ENCODE peak calls at places on chromosomes 4 and X, in eight cellular contexts. S is left cardiac atrium, D is GM13976, R is HT1080, E is neural crest cell, W is germinal center, H is AG09309, C is H4. J is an unnamed sample.

GRCh38 chrX:77451041-77451440 is 3.9 kb downstream of the FGF16 start:
- DNase-seq in S (no peak), W (no peak), H (no peak), D (no peak), E (no peak), R (peak; percentile 68), C (peak; percentile 34), J (no peak)

GRCh38 chrX:45322820-45323219 is 122.1 kb upstream of the DIPK2B start:
- DNase-seq in R (peak; percentile 39), W (no peak), C (no peak), S (no peak), E (no peak), H (no peak), D (no peak), J (no peak)

GRCh38 chrX:16953606-16954211 is 7.3 kb downstream of the REPS2 start:
- DNase-seq in H (no peak), R (peak; percentile 69), D (no peak), C (peak; percentile 21), S (no peak), E (no peak), W (no peak), J (no peak)

GRCh38 chrX:133414399-133415275 is 652 bp downstream of the GPC4 start:
- DNase-seq in H (no peak), D (peak; percentile 20), R (no peak), W (peak; percentile 6), S (peak; percentile 21), C (peak; percentile 4), E (peak; percentile 34), J (peak; percentile 56)

GRCh38 chrX:131923614-131924250 is 99.4 kb upstream of the STK26 start:
- DNase-seq in S (no peak), R (peak; percentile 2), D (no peak), W (no peak), C (no peak), E (no peak), H (no peak), J (no peak)

GRCh38 chr4:102420563-102421221 is 75.4 kb upstream of the SLC39A8 start:
- DNase-seq in R (peak; percentile 21), D (no peak), W (no peak), H (no peak), S (no peak), E (no peak), C (peak; percentile 21), J (no peak)

GRCh38 chrX:46628406-46629371 is 55.1 kb downstream of the CHST7 start:
- DNase-seq in H (no peak), R (no peak), E (no peak), D (peak; percentile 57), W (no peak), C (peak; percentile 9), S (peak; percentile 56), J (peak; percentile 80)

GRCh38 chr4:8378776-8379175 is 61.7 kb downstream of the ACOX3 start:
- DNase-seq in D (no peak), W (no peak), C (no peak), R (no peak), H (no peak), E (no peak), S (no peak), J (peak; percentile 36)

GRCh38 chr4:166165829-166166420 is 292.9 kb downstream of the TLL1 start:
- DNase-seq in D (peak; percentile 36), E (peak; percentile 28), R (peak; percentile 68), H (peak; percentile 27), W (peak; percentile 33), C (peak; percentile 80), S (no peak), J (no peak)

GRCh38 chr4:38867478-38868054 is at the start of gene FAM114A1:
- DNase-seq in W (peak; percentile 79), D (peak; percentile 94), R (peak; percentile 69), E (peak; percentile 38), C (peak; percentile 75), S (peak; percentile 89), H (no peak), J (peak; percentile 91)

GRCh38 chr4:135240796-135241195 is 1039.2 kb upstream of the PABPC4L start:
- DNase-seq in H (no peak), D (no peak), R (no peak), W (no peak), C (peak; percentile 7), S (no peak), E (no peak), J (no peak)

GRCh38 chr4:37476256-37476655 is 209.9 kb downstream of the RELL1 start:
- DNase-seq in S (no peak), R (no peak), W (no peak), C (no peak), H (no peak), E (no peak), D (no peak), J (no peak)

GRCh38 chrX:37599735-37600134 is 28.3 kb downstream of the LANCL3 start:
- DNase-seq in D (no peak), W (no peak), E (no peak), C (no peak), S (no peak), R (peak; percentile 0), H (no peak), J (no peak)

GRCh38 chrX:29662759-29663503 is 552.4 kb upstream of the MAGEB2 start:
- DNase-seq in R (peak; percentile 95), E (no peak), D (no peak), W (no peak), H (peak; percentile 48), S (no peak), C (peak; percentile 86), J (no peak)

GRCh38 chrX:123085311-123085940 is 98.7 kb upstream of the GRIA3 start:
- DNase-seq in D (no peak), H (no peak), W (no peak), E (no peak), C (no peak), R (no peak), S (no peak), J (no peak)